ENCODE peak calls at places on chromosomes 12 and 14, in five cellular contexts. Y, Q, Z, T and A are unnamed samples. For H3K36me3, the result is how much of the 10 kb centered on the place peaks cover.

GRCh38 chr12:102197789-102198188 is at the start of gene PMCH:
- DNase-seq in Y (no peak), Q (no peak), Z (no peak), T (no peak), A (no peak)

GRCh38 chr14:68333265-68333664 is 459.6 kb downstream of the ZFP36L1 start:
- DNase-seq in Y (no peak), Q (no peak), Z (no peak), T (no peak), A (no peak)

GRCh38 chr14:61287196-61287595 is 6.1 kb upstream of the TMEM30B start:
- DNase-seq in Y (no peak), Q (no peak), Z (no peak), T (no peak), A (no peak)

GRCh38 chr14:38735006-38735405 is 368.0 kb downstream of the SEC23A start:
- DNase-seq in Y (no peak), Q (no peak), Z (no peak), T (no peak), A (no peak)

GRCh38 chr14:32230695-32231280 is 27.7 kb upstream of the RNU6-8 start:
- DNase-seq in Y (no peak), Q (no peak), Z (no peak), T (no peak), A (no peak)

GRCh38 chr12:54390176-54390667 is 5.7 kb upstream of the ZNF385A start:
- DNase-seq in Y (no peak), Q (no peak), Z (no peak), T (no peak), A (no peak)

GRCh38 chr14:91267965-91268437 is 23.5 kb upstream of the GPR68 start:
- DNase-seq in Y (no peak), Q (no peak), Z (no peak), T (no peak), A (no peak)

GRCh38 chr12:14185441-14186192 is 179.9 kb upstream of the ATF7IP start:
- DNase-seq in Y (peak), Q (peak), Z (peak), T (peak), A (peak)

GRCh38 chr14:61537567-61538463 is 157.5 kb upstream of the HIF1A start:
- DNase-seq in Y (peak), Q (no peak), Z (peak), T (peak), A (no peak)

GRCh38 chr12:6943387-6943718 is 263 bp upstream of the RNU7-1 start:
- DNase-seq in Y (peak), Q (peak), Z (peak), T (peak), A (peak)

GRCh38 chr12:105204916-105205315 is 31.1 kb downstream of the APPL2 start:
- DNase-seq in Y (no peak), Q (no peak), Z (no peak), T (no peak), A (no peak)

GRCh38 chr12:68675098-68675842 is 11.5 kb upstream of the NUP107 start:
- DNase-seq in Y (peak), Q (no peak), Z (no peak), T (peak), A (peak)

DNA sequence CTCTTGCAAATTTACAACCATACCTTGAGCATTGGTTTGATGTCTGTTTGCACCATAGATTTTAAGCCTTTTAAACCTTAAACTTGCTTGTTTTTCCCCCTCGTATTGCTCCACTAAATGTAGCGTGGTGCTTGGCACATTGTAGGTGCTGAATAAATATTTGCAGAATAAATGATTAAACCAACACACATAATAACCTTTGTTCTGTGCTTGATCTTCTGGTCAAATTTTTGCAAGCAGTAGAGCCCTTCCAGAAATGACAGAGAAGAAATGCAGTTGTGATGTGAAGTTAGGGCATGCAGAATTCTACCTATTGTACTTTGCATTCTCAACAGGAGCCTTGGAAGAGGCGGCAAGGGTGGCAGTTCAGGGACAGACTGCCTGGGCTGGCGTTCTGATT is 394.4 kb upstream of the TBX3 start:
- DNase-seq in Y (no peak), Q (no peak), Z (no peak), T (no peak), A (no peak)
- H3K27ac ChIP-seq in Y (no peak), Q (no peak), Z (no peak), T (no peak), A (no peak)

DNA sequence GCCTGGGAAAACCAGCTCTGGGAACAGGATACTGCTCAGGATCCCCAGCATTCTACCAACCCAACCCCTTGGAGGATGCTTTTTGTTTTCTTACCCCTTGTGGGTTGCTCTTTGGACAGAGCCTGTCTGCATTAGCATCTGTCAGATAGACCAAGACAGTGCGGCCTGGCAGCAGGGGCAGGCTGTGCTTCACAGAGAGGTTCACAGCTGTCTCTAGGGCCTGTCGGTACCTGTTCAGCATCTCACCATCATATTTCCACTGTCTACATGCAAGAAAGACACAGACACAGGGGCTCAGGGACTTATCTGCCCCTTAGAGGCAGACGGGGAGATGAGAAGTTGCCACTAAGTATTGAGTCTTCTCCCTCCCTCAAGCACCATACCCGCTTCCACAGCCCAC is 21.8 kb downstream of the TEP1 start:
- DNase-seq in Y (no peak), Q (no peak), Z (no peak), T (no peak), A (no peak)
- H3K36me3 ChIP-seq in Y (half or more), Q (under half), Z (under half), T (half or more), A (under half)

GRCh38 chr14:100717371-100717770 is 9.3 kb upstream of the DLK1 start:
- DNase-seq in Y (no peak), Q (no peak), Z (no peak), T (no peak), A (no peak)
- H3K4me3 ChIP-seq in Y (no peak), Q (no peak), Z (no peak), T (no peak), A (no peak)

GRCh38 chr14:103712633-103713247 is 2.5 kb downstream of the XRCC3 start:
- DNase-seq in Y (no peak), Q (no peak), Z (no peak), T (peak), A (no peak)
- H3K27ac ChIP-seq in Y (peak), Q (peak), Z (no peak), T (peak), A (no peak)

GRCh38 chr12:114674201-114675047 is 9.6 kb downstream of the TBX3 start:
- DNase-seq in Y (no peak), Q (no peak), Z (no peak), T (no peak), A (no peak)
- H3K36me3 ChIP-seq in Y (under half), Q (under half), Z (under half), T (under half), A (under half)